ENCODE peak calls at places on chromosomes 13 and 19, in eight cellular contexts. T is NCI-H510A; I is activated CD8-positive, alpha-beta T cell treated with anti-CD3 and anti-CD28 coated beads, Interleukin-2, amount 10 ng/mL, durations not matched to agents 7 days and 5 days; L is LHCN-M2; V is amygdala; S is activated naive CD8-positive, alpha-beta T cell treated with anti-CD3 and anti-CD28 coated beads, Interleukin-2, amount 50 U/mL, for 24 hours; Y is NCI-H1092; Z is stimulated activated CD8-positive, alpha-beta memory T cell treated with anti-CD3 and anti-CD28 coated beads, Interleukin-7, amount 100 ng/mL, for 1 hour. F is an unnamed sample.

GRCh38 chr13:41231786-41232185 is 31.6 kb downstream of the MTRF1 start:
- DNase-seq in S (no peak), V (no peak), T (peak), I (no peak), Z (no peak), Y (peak), L (peak), F (no peak)

GRCh38 chr19:52099497-52100138 is 4.1 kb upstream of the ZNF841 start:
- DNase-seq in I (no peak), V (no peak), T (no peak), S (no peak), Z (no peak), L (peak), Y (no peak), F (no peak)

GRCh38 chr19:10431943-10432735 is 11.8 kb downstream of the PDE4A start:
- DNase-seq in T (peak), I (peak), Z (no peak), L (no peak), S (peak), V (no peak), Y (no peak), F (peak)

GRCh38 chr13:49303533-49304252 is 56.0 kb downstream of the CDADC1 start:
- DNase-seq in S (no peak), I (no peak), L (no peak), T (no peak), V (no peak), Y (no peak), Z (no peak), F (no peak)

GRCh38 chr13:66425741-66426140 is 804.4 kb downstream of the PCDH9 start:
- DNase-seq in T (no peak), Z (no peak), S (no peak), V (no peak), L (peak), Y (no peak), I (no peak), F (no peak)

GRCh38 chr19:3249408-3249807 is 24.9 kb downstream of the CELF5 start:
- DNase-seq in Y (no peak), Z (no peak), L (no peak), I (no peak), T (no peak), V (no peak), S (peak), F (no peak)

GRCh38 chr13:108947551-108948030 is 318.2 kb downstream of the MYO16 start:
- DNase-seq in I (no peak), S (no peak), L (no peak), Z (no peak), Y (no peak), T (no peak), V (no peak), F (no peak)

GRCh38 chr19:19820774-19821315 is 705 bp downstream of the ZNF506 start:
- DNase-seq in I (peak), Z (no peak), T (no peak), Y (no peak), L (no peak), V (no peak), S (no peak), F (no peak)

GRCh38 chr13:38341149-38341692 is 8.4 kb upstream of the UFM1 start:
- DNase-seq in L (no peak), V (no peak), Z (no peak), Y (no peak), T (no peak), S (no peak), I (no peak), F (no peak)

GRCh38 chr19:18700501-18701249 is 17.2 kb downstream of the CRTC1 start:
- DNase-seq in Y (peak), S (peak), Z (peak), L (peak), T (peak), I (peak), V (no peak), F (peak)

GRCh38 chr13:83121904-83122303 is 760.4 kb downstream of the SLITRK1 start:
- DNase-seq in S (no peak), T (no peak), Y (no peak), Z (no peak), L (peak), V (no peak), I (no peak), F (no peak)

GRCh38 chr19:10712041-10712440 is 5.8 kb upstream of the DNM2 start:
- DNase-seq in L (no peak), I (no peak), Y (no peak), V (no peak), S (no peak), Z (no peak), T (no peak), F (no peak)

GRCh38 chr19:55578761-55579747 is 1.6 kb downstream of the ZNF579 start:
- DNase-seq in I (no peak), S (no peak), Y (no peak), T (no peak), L (no peak), V (no peak), Z (no peak), F (no peak)

GRCh38 chr13:51453308-51453958 is 597 bp upstream of the INTS6 start:
- DNase-seq in I (peak), Y (peak), L (no peak), Z (peak), V (peak), T (peak), S (peak), F (peak)

GRCh38 chr19:2254052-2254872 is 2.0 kb downstream of the JSRP1 start:
- DNase-seq in S (no peak), L (no peak), V (no peak), Z (no peak), Y (no peak), I (no peak), T (no peak), F (no peak)

GRCh38 chr13:43797154-43797553 is 10.4 kb upstream of the ENOX1 start:
- DNase-seq in T (no peak), Y (no peak), S (no peak), I (no peak), Z (no peak), L (no peak), V (no peak), F (no peak)

GRCh38 chr19:54523403-54523802 is 20.8 kb downstream of the LAIR2 start:
- DNase-seq in V (no peak), Z (no peak), S (peak), I (peak), Y (no peak), L (peak), T (no peak), F (no peak)

GRCh38 chr13:44158741-44159632 is 214.6 kb upstream of the SERP2 start:
- DNase-seq in V (no peak), T (no peak), L (peak), I (no peak), Z (no peak), S (no peak), Y (no peak), F (no peak)

GRCh38 chr19:51798958-51799310 is 4.0 kb downstream of the FPR3 start:
- DNase-seq in S (no peak), Y (no peak), L (no peak), Z (no peak), I (no peak), T (no peak), V (no peak), F (no peak)

GRCh38 chr13:34863360-34864135 is 78.5 kb upstream of the NBEA start:
- DNase-seq in V (no peak), I (no peak), L (peak), Z (no peak), S (no peak), T (peak), Y (no peak), F (no peak)

GRCh38 chr13:35694031-35694430 is 217.5 kb upstream of the MAB21L1 start:
- DNase-seq in I (no peak), L (no peak), V (no peak), Z (no peak), Y (no peak), T (no peak), S (no peak), F (no peak)

GRCh38 chr13:76903544-76904162 is 17.4 kb upstream of the KCTD12 start:
- DNase-seq in L (peak), Z (peak), T (no peak), V (no peak), S (peak), I (peak), Y (peak), F (peak)

GRCh38 chr13:39263033-39263432 is 224.8 kb downstream of the NHLRC3 start:
- DNase-seq in Z (no peak), S (peak), I (peak), L (peak), T (no peak), Y (peak), V (no peak), F (peak)

GRCh38 chr19:51660975-51661600 is 14.5 kb upstream of the SIGLEC14 start:
- DNase-seq in I (peak), Y (peak), T (peak), Z (no peak), S (peak), L (peak), V (peak), F (peak)

GRCh38 chr13:48508001-48508400 is 24.9 kb downstream of the RCBTB2 start:
- DNase-seq in S (no peak), Z (no peak), I (no peak), L (no peak), V (no peak), T (no peak), Y (no peak), F (no peak)

GRCh38 chr19:50921391-50922315 is 10.5 kb upstream of the KLK4 start:
- DNase-seq in Z (no peak), S (no peak), L (no peak), V (no peak), Y (no peak), T (no peak), I (no peak), F (no peak)

GRCh38 chr13:102212729-102213128 is 189.1 kb downstream of the FGF14 start:
- DNase-seq in T (no peak), S (no peak), I (no peak), L (no peak), V (no peak), Y (no peak), Z (no peak), F (no peak)

GRCh38 chr13:95404141-95404882 is 103.1 kb upstream of the ABCC4 start:
- DNase-seq in Y (peak), I (peak), T (peak), Z (peak), S (peak), V (peak), L (peak), F (peak)

GRCh38 chr13:98775844-98776598 is 23.5 kb upstream of the SLC15A1 start:
- DNase-seq in S (no peak), I (no peak), V (no peak), Z (no peak), L (peak), T (no peak), Y (no peak), F (no peak)

GRCh38 chr19:52138614-52139290 is 986 bp downstream of the ZNF616 start:
- DNase-seq in I (peak), Z (no peak), Y (peak), S (peak), T (peak), V (no peak), L (peak), F (peak)

GRCh38 chr13:40595693-40596092 is 70.7 kb downstream of the FOXO1 start:
- DNase-seq in V (no peak), S (no peak), Y (no peak), I (no peak), L (peak), Z (no peak), T (no peak), F (no peak)

GRCh38 chr19:34269968-34270621 is 15.7 kb downstream of the GARRE1 start:
- DNase-seq in S (peak), Z (peak), I (peak), T (no peak), L (peak), Y (no peak), V (no peak), F (peak)

GRCh38 chr13:91721413-91721812 is 323.0 kb downstream of the GPC5 start:
- DNase-seq in Y (no peak), Z (no peak), T (no peak), S (no peak), V (no peak), L (no peak), I (no peak), F (no peak)

GRCh38 chr13:111187879-111188643 is 73.0 kb downstream of the ARHGEF7 start:
- DNase-seq in I (no peak), Z (no peak), T (no peak), V (no peak), S (no peak), Y (no peak), L (no peak), F (no peak)